ENCODE peak calls at places on chromosomes 2 and 18, in eight cellular contexts. Q is RWPE1, G is foreskin fibroblast, H is astrocyte, L is heart left ventricle, Z is fibroblast of lung, P is endothelial cell, J is HCT116. U is an unnamed sample.

GRCh38 chr18:62027914-62028520 is 135.2 kb upstream of the RNF152 start:
- DNase-seq in Q (no peak), G (no peak), H (no peak), L (no peak), Z (no peak), P (no peak), J (no peak), U (no peak)

GRCh38 chr2:58974881-58975280 is 733.8 kb upstream of the FANCL start:
- DNase-seq in Q (no peak), G (no peak), H (no peak), L (no peak), Z (no peak), P (no peak), J (no peak), U (no peak)

GRCh38 chr2:51996569-51996917 is 964.6 kb upstream of the NRXN1 start:
- DNase-seq in Q (no peak), G (no peak), H (no peak), L (no peak), Z (peak; percentile 28), P (no peak), J (no peak), U (no peak)

GRCh38 chr2:104658149-104658839 is 195.6 kb upstream of the POU3F3 start:
- DNase-seq in Q (peak; percentile 1), G (no peak), H (peak; percentile 5), L (peak; percentile 78), Z (peak; percentile 30), P (peak; percentile 27), J (no peak), U (no peak)

GRCh38 chr2:69994166-69994565 is 32.7 kb upstream of the ASPRV1 start:
- DNase-seq in Q (no peak), G (no peak), H (no peak), L (no peak), Z (no peak), P (no peak), J (no peak), U (no peak)

GRCh38 chr2:118718921-118719320 is 128.5 kb downstream of the EN1 start:
- DNase-seq in Q (peak; percentile 57), G (no peak), H (no peak), L (no peak), Z (no peak), P (no peak), J (no peak), U (no peak)

GRCh38 chr2:141348481-141348880 is 782.3 kb downstream of the LRP1B start:
- DNase-seq in Q (no peak), G (peak; percentile 82), H (peak; percentile 32), L (no peak), Z (peak; percentile 37), P (no peak), J (no peak), U (no peak)

GRCh38 chr2:30705056-30705455 is 102.2 kb downstream of the CAPN13 start:
- DNase-seq in Q (no peak), G (no peak), H (no peak), L (no peak), Z (no peak), P (no peak), J (no peak), U (no peak)

GRCh38 chr2:226427538-226428307 is 371.9 kb downstream of the IRS1 start:
- DNase-seq in Q (peak; percentile 67), G (peak; percentile 94), H (peak; percentile 96), L (no peak), Z (peak; percentile 97), P (no peak), J (peak; percentile 62), U (peak; percentile 90)

GRCh38 chr2:85668009-85668856 is at the start of gene SFTPB:
- DNase-seq in Q (no peak), G (peak; percentile 62), H (no peak), L (no peak), Z (no peak), P (no peak), J (no peak), U (no peak)

GRCh38 chr2:102235491-102235890 is 48.7 kb downstream of the IL1RL2 start:
- DNase-seq in Q (no peak), G (peak; percentile 31), H (no peak), L (no peak), Z (no peak), P (peak; percentile 31), J (no peak), U (no peak)

GRCh38 chr18:79469751-79470150 is 74.0 kb downstream of the NFATC1 start:
- DNase-seq in Q (no peak), G (no peak), H (no peak), L (no peak), Z (no peak), P (no peak), J (no peak), U (no peak)

GRCh38 chr2:45607701-45608100 is 3.4 kb downstream of the SRBD1 start:
- DNase-seq in Q (peak; percentile 22), G (peak; percentile 37), H (no peak), L (no peak), Z (peak; percentile 20), P (peak; percentile 56), J (peak; percentile 26), U (peak; percentile 29)

GRCh38 chr2:9138507-9139085 is 68.0 kb upstream of the ASAP2 start:
- DNase-seq in Q (no peak), G (no peak), H (no peak), L (no peak), Z (peak; percentile 14), P (peak; percentile 63), J (no peak), U (no peak)

GRCh38 chr18:46676162-46676830 is 19.3 kb upstream of the LOXHD1 start:
- DNase-seq in Q (peak; percentile 12), G (peak; percentile 9), H (peak; percentile 61), L (no peak), Z (peak; percentile 71), P (no peak), J (no peak), U (no peak)

GRCh38 chr2:122263746-122264145 is 508.3 kb downstream of the TSN start:
- DNase-seq in Q (no peak), G (no peak), H (no peak), L (no peak), Z (no peak), P (no peak), J (no peak), U (no peak)

GRCh38 chr2:224927671-224928173 is 114.5 kb downstream of the DOCK10 start:
- DNase-seq in Q (no peak), G (peak; percentile 49), H (peak; percentile 80), L (no peak), Z (peak; percentile 85), P (no peak), J (no peak), U (peak; percentile 15)

GRCh38 chr18:22363867-22364463 is 53.8 kb downstream of the CTAGE1 start:
- DNase-seq in Q (no peak), G (peak; percentile 4), H (no peak), L (no peak), Z (peak; percentile 25), P (no peak), J (no peak), U (no peak)
- TF ChIP-seq CTCF in Q (no peak), G (no peak), H (peak; percentile 7), L (peak; percentile 12), Z (peak; percentile 32), P (no peak), J (peak; percentile 18), U (no peak)

GRCh38 chr2:234406085-234406484 is 90.8 kb downstream of the ARL4C start:
- DNase-seq in Q (no peak), G (no peak), H (no peak), L (no peak), Z (no peak), P (no peak), J (no peak), U (no peak)
- TF ChIP-seq CTCF in Q (no peak), G (no peak), H (no peak), L (no peak), Z (no peak), P (no peak), J (peak; percentile 22), U (peak; percentile 17)

GRCh38 chr2:68751397-68752339 is 17.1 kb downstream of the ARHGAP25 start:
- DNase-seq in Q (peak; percentile 83), G (peak; percentile 93), H (peak; percentile 68), L (peak; percentile 89), Z (peak; percentile 78), P (peak; percentile 91), J (peak; percentile 86), U (peak; percentile 80)
- TF ChIP-seq CTCF in Q (peak; percentile 86), G (peak; percentile 90), H (peak; percentile 90), L (peak; percentile 93), Z (peak; percentile 89), P (peak; percentile 95), J (peak; percentile 90), U (peak; percentile 98)

DNA sequence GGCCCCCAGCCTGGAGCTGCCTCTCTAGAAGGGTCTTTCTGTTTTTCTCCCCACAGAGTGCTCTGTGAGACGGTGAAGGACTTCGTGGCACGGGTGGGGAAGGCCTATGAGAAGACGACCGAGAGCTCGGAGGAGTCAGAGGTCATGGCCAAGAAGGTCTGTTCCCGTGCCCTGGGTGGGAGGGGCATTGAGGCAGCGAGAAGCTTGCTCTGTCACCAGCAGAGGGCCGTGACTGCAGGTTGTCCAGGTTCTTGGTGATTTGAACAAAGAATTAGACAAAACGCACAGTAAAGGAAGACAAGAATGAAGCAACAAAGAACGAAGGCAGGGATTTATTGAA is 93.9 kb downstream of the DGKD start:
- DNase-seq in Q (no peak), G (peak; percentile 17), H (no peak), L (no peak), Z (no peak), P (peak; percentile 41), J (no peak), U (no peak)
- TF ChIP-seq CTCF in Q (no peak), G (no peak), H (peak; percentile 28), L (no peak), Z (no peak), P (no peak), J (peak; percentile 43), U (peak; percentile 30)

DNA sequence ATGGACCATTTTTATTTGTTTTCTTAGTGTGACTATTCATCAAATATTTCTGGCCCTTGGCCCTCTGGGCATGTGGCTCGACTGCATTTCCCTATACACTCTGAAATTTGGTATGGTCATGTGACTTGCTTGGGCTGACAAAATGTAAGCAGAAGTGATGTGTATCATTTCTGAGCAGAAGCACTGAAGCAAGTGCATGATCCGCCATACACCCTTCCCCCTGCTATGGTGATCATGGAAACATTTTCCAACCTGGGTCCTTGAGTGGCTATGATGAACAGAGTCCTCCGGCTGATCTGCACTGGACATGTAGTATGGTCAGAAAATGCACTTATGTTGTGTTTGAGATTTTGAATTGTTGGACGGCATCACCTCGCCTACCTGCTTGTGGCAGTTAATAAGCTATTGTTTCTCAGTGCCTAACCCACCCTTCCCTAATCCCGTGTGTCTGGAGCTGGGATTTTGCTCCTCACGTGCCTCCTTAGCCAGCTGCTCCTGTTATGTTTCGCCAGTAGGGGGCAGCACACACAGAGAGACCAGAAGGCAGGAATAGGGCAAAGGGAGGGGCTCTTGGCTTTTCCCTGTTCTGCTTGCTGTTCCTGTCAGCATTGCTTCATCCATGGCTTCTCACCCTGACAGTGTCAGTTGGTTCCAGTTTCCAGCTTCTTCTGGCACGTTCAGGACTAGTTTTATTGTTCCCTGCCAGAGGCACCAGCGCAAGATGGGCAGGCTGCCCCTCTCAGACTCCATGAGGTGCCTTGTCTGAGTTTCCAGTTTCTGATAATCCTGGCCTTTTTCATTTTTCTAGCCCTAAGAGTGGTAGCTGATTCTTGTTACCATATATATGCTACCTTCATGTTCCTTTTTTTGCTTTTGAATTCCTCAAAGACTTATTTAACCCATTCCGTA is 207.4 kb downstream of the ARL6IP6 start:
- DNase-seq in Q (peak; percentile 22), G (no peak), H (peak; percentile 8), L (peak; percentile 30), Z (peak; percentile 26), P (peak; percentile 85), J (peak; percentile 79), U (no peak)
- TF ChIP-seq CTCF in Q (peak; percentile 61), G (peak; percentile 56), H (peak; percentile 47), L (peak; percentile 50), Z (peak; percentile 35), P (peak; percentile 90), J (peak; percentile 91), U (peak; percentile 78)

GRCh38 chr2:239488078-239488590 is 87.3 kb upstream of the HDAC4 start:
- DNase-seq in Q (no peak), G (no peak), H (no peak), L (no peak), Z (no peak), P (no peak), J (no peak), U (no peak)
- TF ChIP-seq CTCF in Q (no peak), G (no peak), H (no peak), L (no peak), Z (no peak), P (no peak), J (no peak), U (no peak)